ENCODE peak calls at places on chromosome 10, in nine cellular contexts. E, W, S, I, K, L, H, V and B are unnamed samples.

GRCh38 chr10:89274928-89275327 is 23.4 kb upstream of the LIPA start:
- DNase-seq in E (no peak), W (no peak), S (no peak), I (no peak), K (no peak), L (no peak), H (no peak), V (no peak), B (no peak)

GRCh38 chr10:43249962-43250624 is 16.8 kb downstream of the RASGEF1A start:
- DNase-seq in E (peak), W (no peak), S (no peak), I (peak), K (no peak), L (no peak), H (no peak), V (peak), B (peak)

GRCh38 chr10:96651998-96652431 is 65.2 kb upstream of the TM9SF3 start:
- DNase-seq in E (peak), W (no peak), S (peak), I (no peak), K (no peak), L (no peak), H (no peak), V (no peak), B (no peak)

GRCh38 chr10:89001024-89001423 is 10.4 kb downstream of the FAS start:
- DNase-seq in E (no peak), W (no peak), S (no peak), I (no peak), K (no peak), L (no peak), H (no peak), V (no peak), B (no peak)

GRCh38 chr10:126021833-126022500 is 125.6 kb downstream of the FANK1 start:
- DNase-seq in E (no peak), W (no peak), S (no peak), I (no peak), K (no peak), L (no peak), H (no peak), V (no peak), B (no peak)

GRCh38 chr10:124325658-124325965 is 93.1 kb downstream of the OAT start:
- DNase-seq in E (no peak), W (no peak), S (no peak), I (no peak), K (no peak), L (no peak), H (no peak), V (no peak), B (no peak)

GRCh38 chr10:95544783-95545500 is 16.2 kb downstream of the SORBS1 start:
- DNase-seq in E (no peak), W (no peak), S (no peak), I (no peak), K (no peak), L (no peak), H (no peak), V (no peak), B (no peak)

GRCh38 chr10:99339077-99339476 is 9.9 kb downstream of the CNNM1 start:
- DNase-seq in E (no peak), W (no peak), S (no peak), I (no peak), K (no peak), L (peak), H (no peak), V (no peak), B (no peak)

GRCh38 chr10:22554481-22555182 is 159.7 kb downstream of the PIP4K2A start:
- DNase-seq in E (no peak), W (no peak), S (peak), I (no peak), K (peak), L (peak), H (no peak), V (no peak), B (peak)

GRCh38 chr10:104689105-104689504 is 48.0 kb downstream of the SORCS3 start:
- DNase-seq in E (no peak), W (no peak), S (no peak), I (no peak), K (peak), L (no peak), H (no peak), V (no peak), B (no peak)

GRCh38 chr10:102752934-102753664 is 9.4 kb downstream of the WBP1L start:
- DNase-seq in E (peak), W (no peak), S (no peak), I (peak), K (no peak), L (no peak), H (peak), V (no peak), B (no peak)

GRCh38 chr10:28842321-28842720 is 165.0 kb downstream of the BAMBI start:
- DNase-seq in E (no peak), W (no peak), S (no peak), I (no peak), K (no peak), L (no peak), H (no peak), V (no peak), B (no peak)

GRCh38 chr10:133225707-133226191 is 4.3 kb upstream of the UTF1 start:
- DNase-seq in E (no peak), W (no peak), S (no peak), I (no peak), K (no peak), L (no peak), H (no peak), V (no peak), B (no peak)

GRCh38 chr10:132436861-132437410 is 39.9 kb downstream of the PWWP2B start:
- DNase-seq in E (peak), W (no peak), S (no peak), I (no peak), K (no peak), L (no peak), H (no peak), V (no peak), B (no peak)

GRCh38 chr10:7795605-7796004 is 7.6 kb downstream of the ATP5F1C start:
- DNase-seq in E (no peak), W (no peak), S (no peak), I (no peak), K (no peak), L (no peak), H (peak), V (no peak), B (no peak)

GRCh38 chr10:114962441-114962840 is 24.4 kb downstream of the TRUB1 start:
- DNase-seq in E (no peak), W (no peak), S (no peak), I (no peak), K (no peak), L (no peak), H (no peak), V (no peak), B (no peak)

GRCh38 chr10:89845541-89846275 is 144.3 kb downstream of the KIF20B start:
- DNase-seq in E (no peak), W (no peak), S (no peak), I (no peak), K (no peak), L (no peak), H (no peak), V (no peak), B (no peak)

GRCh38 chr10:84308481-84309304 is 19.7 kb upstream of the CCSER2 start:
- DNase-seq in E (no peak), W (no peak), S (peak), I (no peak), K (no peak), L (peak), H (peak), V (no peak), B (no peak)

GRCh38 chr10:100567826-100568225 is 32.1 kb downstream of the HIF1AN start:
- DNase-seq in E (no peak), W (no peak), S (no peak), I (no peak), K (no peak), L (no peak), H (no peak), V (no peak), B (no peak)

GRCh38 chr10:100568937-100569336 is 33.2 kb downstream of the HIF1AN start:
- DNase-seq in E (no peak), W (no peak), S (no peak), I (no peak), K (no peak), L (no peak), H (no peak), V (no peak), B (no peak)

GRCh38 chr10:100570518-100570865 is 34.7 kb downstream of the HIF1AN start:
- DNase-seq in E (no peak), W (no peak), S (no peak), I (no peak), K (no peak), L (no peak), H (no peak), V (no peak), B (no peak)

GRCh38 chr10:100571069-100571817 is 35.5 kb downstream of the HIF1AN start:
- DNase-seq in E (no peak), W (no peak), S (no peak), I (no peak), K (peak), L (no peak), H (no peak), V (no peak), B (no peak)

DNA sequence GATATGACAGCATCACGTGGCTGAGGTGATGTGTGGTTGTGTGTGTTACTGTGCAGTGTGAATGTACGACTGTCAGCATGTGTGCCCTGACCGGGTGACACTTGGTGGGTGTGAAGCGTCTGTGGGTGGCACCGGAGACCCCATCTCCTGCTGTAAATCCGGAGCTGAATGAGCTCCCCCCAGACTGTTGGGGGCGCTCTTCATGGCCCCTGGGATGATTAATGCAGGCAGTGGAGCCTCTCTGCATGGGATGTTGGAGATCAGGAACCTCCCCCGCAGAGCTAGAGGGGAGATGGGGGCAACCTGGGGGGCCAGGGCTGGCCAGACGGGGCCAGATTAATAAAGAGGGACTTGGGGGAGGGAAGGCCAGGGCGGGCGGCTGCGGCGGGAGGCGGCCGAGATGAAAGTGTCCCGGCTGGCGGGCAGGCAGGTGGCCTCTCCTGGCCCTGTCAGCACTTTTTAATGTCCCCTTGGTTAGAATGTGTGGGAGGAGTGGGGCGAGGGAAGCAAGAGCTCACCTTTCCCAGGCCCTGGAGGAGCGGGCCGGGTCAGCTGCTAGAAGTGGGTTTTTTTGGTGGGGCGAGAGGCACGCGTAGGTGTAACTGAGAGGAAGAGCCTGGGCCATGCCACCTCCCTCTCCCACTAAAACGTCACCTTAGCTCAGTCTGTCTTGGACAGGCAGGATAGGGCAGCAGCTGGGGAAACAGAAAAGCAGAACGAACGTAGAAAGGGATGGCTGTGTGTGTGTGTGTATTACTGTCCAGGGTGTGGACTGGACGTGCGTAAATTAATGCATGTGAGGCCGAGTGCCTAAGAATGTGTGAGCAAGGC is 34.2 kb downstream of the HIF1AN start:
- DNase-seq in E (no peak), W (no peak), S (no peak), I (peak), K (peak), L (no peak), H (no peak), V (no peak), B (no peak)
- TF ChIP-seq CTCF in E (no peak), W (peak), S (no peak), I (peak), K (no peak), L (no peak), H (no peak), V (no peak), B (no peak)

GRCh38 chr10:52194188-52194587 is 119.9 kb upstream of the DKK1 start:
- DNase-seq in E (no peak), W (no peak), S (no peak), I (no peak), K (no peak), L (no peak), H (no peak), V (no peak), B (no peak)
- TF ChIP-seq POLR2AphosphoS5 in E (no peak), W (no peak), S (no peak), I (no peak), K (no peak), L (no peak), H (no peak), V (no peak), B (no peak)

DNA sequence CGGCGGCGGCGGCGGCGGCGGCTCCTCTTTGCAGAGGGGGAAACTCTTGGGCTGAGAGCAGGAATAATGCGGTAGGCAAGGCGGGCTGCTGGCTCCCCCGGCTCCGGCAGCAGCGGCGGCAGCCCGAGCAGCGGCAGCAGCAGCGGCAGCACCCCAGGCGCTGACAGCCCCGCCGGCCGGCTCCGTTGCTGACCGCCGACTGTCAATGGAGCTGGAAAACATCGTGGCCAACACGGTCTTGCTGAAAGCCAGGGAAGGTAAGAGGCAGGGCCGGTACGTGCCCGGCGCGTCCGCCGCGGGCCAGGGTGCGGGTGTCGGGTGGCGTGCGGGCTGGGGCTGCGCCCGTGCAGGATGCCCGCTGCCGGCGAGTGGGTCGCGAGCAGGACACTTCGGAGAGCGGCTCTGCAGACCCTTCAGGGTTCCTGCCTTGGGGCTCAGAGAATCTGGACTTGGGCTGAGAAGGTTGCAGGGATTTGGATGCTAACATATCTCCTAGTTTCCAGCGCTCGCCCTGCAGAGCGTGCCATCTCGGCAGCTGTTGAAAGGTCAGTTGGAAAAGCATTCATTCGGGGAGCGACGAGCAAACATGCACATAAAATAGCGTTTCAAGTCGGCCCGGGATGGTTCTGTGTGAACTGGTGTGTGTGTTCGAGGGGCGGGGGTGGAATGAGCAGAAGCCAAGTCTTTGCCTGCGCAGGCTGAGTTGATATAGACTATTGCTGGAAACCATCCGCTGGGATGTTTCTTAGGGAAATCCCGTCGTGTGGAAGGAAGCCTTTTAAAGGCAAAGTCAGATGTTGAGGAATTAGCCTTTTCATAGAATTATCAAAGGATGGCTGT is 562 bp downstream of the GRK5 start:
- DNase-seq in E (peak), W (no peak), S (peak), I (peak), K (no peak), L (peak), H (peak), V (peak), B (peak)
- H3K27ac ChIP-seq in E (peak), W (no peak), S (peak), I (no peak), K (peak), L (peak), H (peak), V (peak), B (peak)

GRCh38 chr10:97686962-97687784 is at the start of gene AVPI1:
- DNase-seq in E (peak), W (peak), S (peak), I (peak), K (peak), L (peak), H (peak), V (peak), B (peak)
- TF ChIP-seq CTCF in E (peak), W (no peak), S (no peak), I (no peak), K (no peak), L (no peak), H (no peak), V (no peak), B (no peak)

DNA sequence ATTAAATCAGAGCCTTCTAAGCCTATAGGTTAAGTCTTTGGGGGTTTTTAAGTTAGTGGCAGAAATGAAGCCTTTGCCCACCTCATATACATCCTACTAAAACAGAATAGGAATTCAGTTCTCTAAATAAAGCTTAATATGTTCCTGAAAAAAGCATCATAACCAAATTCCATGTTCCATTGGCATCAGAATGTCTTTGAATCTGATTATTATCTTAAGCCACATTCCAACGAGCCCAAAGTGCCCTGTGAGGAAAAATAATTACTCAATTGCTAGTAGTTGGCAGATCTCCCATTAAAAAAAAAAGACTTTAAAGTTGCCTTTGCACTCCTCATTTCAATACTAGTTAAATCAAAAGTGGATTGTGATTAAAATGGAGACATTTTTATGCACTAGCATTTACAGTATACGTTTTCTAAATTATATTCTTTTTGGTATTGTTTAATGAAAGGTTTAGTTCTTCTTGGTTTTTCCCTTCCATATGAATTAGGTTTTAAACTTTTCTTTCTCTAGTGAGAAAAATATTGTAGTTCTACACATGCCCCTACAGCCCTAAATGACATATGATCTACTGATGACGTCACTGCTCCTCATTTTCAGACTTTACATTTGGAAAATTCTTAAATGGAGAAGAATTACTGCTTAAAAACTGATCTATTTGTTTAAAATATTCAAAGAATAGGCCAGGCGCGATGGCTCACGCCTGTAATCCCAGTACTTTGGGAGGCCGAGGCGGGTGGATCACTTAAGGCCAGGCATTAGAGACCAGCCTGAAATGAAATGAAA is 54.3 kb upstream of the CABCOCO1 start:
- DNase-seq in E (no peak), W (no peak), S (no peak), I (no peak), K (no peak), L (no peak), H (peak), V (no peak), B (no peak)
- TF ChIP-seq POLR2AphosphoS5 in E (no peak), W (no peak), S (no peak), I (no peak), K (no peak), L (no peak), H (no peak), V (no peak), B (no peak)